ENCODE peak calls at places on chromosomes 13 and 19, in five cellular contexts. W, D, B, Z and J are unnamed samples.

GRCh38 chr13:53141336-53141735 is 112.7 kb downstream of the OLFM4 start:
- DNase-seq in Z (no peak), D (no peak), B (no peak), W (no peak), J (no peak)

GRCh38 chr19:12374026-12374425 is 8.5 kb upstream of the ZNF442 start:
- DNase-seq in D (no peak), B (no peak), W (no peak), Z (no peak), J (no peak)

GRCh38 chr19:8858260-8858659 is 26.1 kb downstream of the MBD3L1 start:
- DNase-seq in D (no peak), B (no peak), Z (no peak), W (no peak), J (no peak)

GRCh38 chr13:36555151-36555986 is 118.5 kb upstream of the SERTM1 start:
- DNase-seq in Z (peak), D (no peak), W (no peak), B (no peak), J (no peak)

GRCh38 chr13:32228330-32229041 is 86.7 kb downstream of the ZAR1L start:
- DNase-seq in Z (no peak), B (peak), D (no peak), W (no peak), J (no peak)

GRCh38 chr13:45205124-45205523 is 4.3 kb upstream of the KCTD4 start:
- DNase-seq in D (no peak), Z (no peak), W (no peak), B (no peak), J (no peak)

GRCh38 chr13:32164622-32165268 is 133.2 kb downstream of the FRY start:
- DNase-seq in B (peak), D (peak), W (peak), Z (peak), J (peak)

GRCh38 chr19:10095948-10096614 is 6.4 kb downstream of the ANGPTL6 start:
- DNase-seq in Z (no peak), W (peak), B (peak), D (no peak), J (peak)

GRCh38 chr13:77300176-77301141 is 26.4 kb downstream of the MYCBP2 start:
- DNase-seq in D (no peak), Z (no peak), W (no peak), B (peak), J (no peak)

GRCh38 chr13:66427330-66427990 is 802.7 kb downstream of the PCDH9 start:
- DNase-seq in D (no peak), B (no peak), Z (no peak), W (no peak), J (no peak)

GRCh38 chr19:13156968-13157882 is 7.0 kb downstream of the IER2 start:
- DNase-seq in D (no peak), Z (no peak), W (no peak), B (no peak), J (no peak)

GRCh38 chr19:5727453-5728050 is 7.1 kb downstream of the CATSPERD start:
- DNase-seq in D (no peak), B (no peak), Z (no peak), W (no peak), J (no peak)
- TF ChIP-seq EP300 in D (no peak), B (no peak), Z (no peak), W (no peak), J (no peak)

DNA sequence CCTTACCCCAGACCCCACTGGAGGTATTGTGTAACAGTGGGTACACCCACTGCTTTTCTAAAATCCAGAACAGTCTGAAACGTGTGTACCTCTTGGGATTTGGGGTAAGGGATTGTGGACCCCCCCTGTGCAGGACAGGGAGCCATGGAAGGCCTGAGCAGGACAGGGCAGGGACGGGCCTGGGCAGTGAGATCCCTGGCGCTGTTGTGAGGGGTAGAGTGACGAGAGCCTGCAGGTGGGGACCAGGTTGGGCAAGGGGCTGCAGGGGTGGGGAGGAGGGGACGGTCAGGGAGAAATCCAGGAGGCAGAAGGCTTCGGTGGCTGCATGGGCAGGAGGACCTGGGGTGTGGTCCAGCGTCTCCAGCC is 28.6 kb downstream of the CNFN start:
- DNase-seq in W (no peak), Z (no peak), D (no peak), B (no peak), J (no peak)
- TF ChIP-seq YY1 in W (no peak), Z (no peak), D (no peak), B (no peak), J (no peak)

DNA sequence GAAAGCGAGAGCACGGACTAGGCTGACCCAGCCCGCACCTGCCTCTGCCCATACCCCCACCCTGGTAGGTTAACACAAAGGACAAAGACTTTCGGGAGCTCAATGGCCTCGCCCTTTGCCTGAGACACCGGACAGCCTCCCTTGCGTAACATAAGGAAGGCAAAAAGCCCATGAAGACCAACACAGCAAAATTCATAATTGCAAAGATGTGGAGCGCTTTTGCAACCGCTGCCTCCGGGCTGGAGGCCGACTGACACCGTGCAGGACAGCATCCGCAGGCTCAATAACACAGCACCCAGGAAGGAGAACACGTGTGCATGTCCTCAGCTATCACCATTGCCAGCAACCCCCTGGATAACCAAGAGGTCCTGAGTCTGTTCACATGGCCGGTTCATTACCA is 15.4 kb downstream of the LILRA1 start:
- DNase-seq in B (no peak), Z (no peak), W (no peak), D (no peak), J (no peak)
- TF ChIP-seq EP300 in B (no peak), Z (no peak), W (no peak), D (no peak), J (no peak)

GRCh38 chr19:3762501-3763459 is at the start of gene MRPL54:
- DNase-seq in Z (peak), B (peak), W (peak), D (peak), J (peak)
- TF ChIP-seq YY1 in Z (peak), B (no peak), W (peak), D (peak), J (peak)

GRCh38 chr19:795691-796581 is 1.3 kb upstream of the PTBP1 start:
- DNase-seq in B (no peak), W (no peak), D (no peak), Z (no peak), J (no peak)

GRCh38 chr19:794989-795658 is 2.1 kb upstream of the PTBP1 start:
- DNase-seq in W (no peak), B (no peak), Z (no peak), D (no peak), J (no peak)

GRCh38 chr19:798415-799075 is 1.3 kb downstream of the PTBP1 start:
- DNase-seq in Z (no peak), W (no peak), D (peak), B (no peak), J (no peak)

GRCh38 chr19:797528-798414 is 519 bp downstream of the PTBP1 start:
- DNase-seq in Z (peak), W (peak), B (peak), D (peak), J (peak)

GRCh38 chr19:796692-797527 is at the start of gene PTBP1:
- DNase-seq in W (peak), Z (peak), B (peak), D (peak), J (peak)
- TF ChIP-seq EP300 in W (no peak), Z (peak), B (peak), D (no peak), J (no peak)

DNA sequence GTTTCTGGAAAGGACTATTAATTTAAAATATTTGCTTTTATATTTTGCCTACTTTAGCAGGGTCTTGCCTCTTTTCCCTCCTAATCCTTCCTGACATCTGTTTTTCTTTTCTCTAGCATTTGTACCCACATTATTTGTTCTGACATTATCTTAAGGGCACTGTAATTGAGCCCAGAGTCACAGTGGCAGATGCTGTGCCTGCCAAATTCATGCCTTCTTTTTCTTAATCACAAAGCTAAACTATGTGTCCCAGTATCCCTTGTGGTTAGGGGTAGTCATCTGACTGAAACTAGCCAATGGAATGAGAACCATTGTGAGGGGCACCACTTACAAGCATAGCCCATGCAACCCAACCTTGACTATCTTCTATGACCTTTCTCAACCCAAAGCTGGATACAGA is 562.9 kb downstream of the MYO16 start:
- DNase-seq in B (no peak), W (no peak), Z (no peak), D (no peak), J (no peak)
- TF ChIP-seq YY1 in B (no peak), W (no peak), Z (no peak), D (no peak), J (no peak)

DNA sequence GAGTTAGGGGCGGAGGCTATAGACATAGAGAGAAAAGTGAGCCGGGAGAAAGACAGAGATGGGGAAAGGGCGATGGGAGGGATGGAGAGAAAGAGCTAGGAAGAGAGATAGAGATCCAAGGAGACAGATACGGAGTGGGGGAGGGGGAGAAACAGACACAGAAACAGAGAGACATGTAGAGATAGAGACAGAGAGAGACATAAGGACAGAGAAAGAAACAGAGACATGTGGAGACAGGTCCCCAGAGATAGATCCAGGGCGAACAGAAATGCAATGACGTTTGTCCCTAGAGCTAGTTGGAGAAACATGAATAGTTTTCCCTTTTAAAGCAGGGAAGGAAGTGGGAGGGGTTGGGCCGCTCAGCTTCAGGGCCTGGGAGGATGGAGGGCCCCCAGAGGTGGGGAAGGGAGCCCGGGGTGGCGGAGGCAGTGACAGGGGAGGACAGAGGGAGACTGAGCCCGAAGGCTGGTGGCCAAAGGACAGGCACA is 4.6 kb downstream of the PPP1R14A start:
- DNase-seq in D (no peak), B (no peak), Z (no peak), W (no peak), J (no peak)
- TF ChIP-seq EP300 in D (no peak), B (no peak), Z (no peak), W (no peak), J (no peak)

GRCh38 chr13:27171830-27172494 is 351 bp upstream of the USP12 start:
- DNase-seq in Z (no peak), B (peak), D (peak), W (peak), J (peak)
- TF ChIP-seq YY1 in Z (peak), B (no peak), D (peak), W (no peak), J (no peak)

GRCh38 chr13:82248713-82249112 is 1633.6 kb downstream of the SLITRK1 start:
- DNase-seq in B (no peak), Z (no peak), D (no peak), W (no peak), J (no peak)
- TF ChIP-seq EP300 in B (no peak), Z (no peak), D (no peak), W (no peak), J (no peak)